ENCODE peak calls at places on chromosome 12, in six cellular contexts. Z, L, H, F, A and J are unnamed samples. For H3K27me3, the result is how much of the 10 kb centered on the place peaks cover.

GRCh38 chr12:28024231-28024995 is 51.9 kb upstream of the PTHLH start:
- DNase-seq in Z (no peak), L (peak), H (no peak), F (no peak), A (peak), J (peak)

GRCh38 chr12:124294686-124295315 is at the start of gene RFLNA:
- DNase-seq in Z (no peak), L (peak), H (peak), F (no peak), A (no peak), J (no peak)

GRCh38 chr12:28602760-28603638 is 412.7 kb downstream of the CCDC91 start:
- DNase-seq in Z (no peak), L (no peak), H (no peak), F (no peak), A (no peak), J (no peak)

GRCh38 chr12:19491863-19492262 is 52.6 kb downstream of the AEBP2 start:
- DNase-seq in Z (no peak), L (no peak), H (no peak), F (no peak), A (no peak), J (no peak)

GRCh38 chr12:30823140-30823669 is 68.5 kb upstream of the CAPRIN2 start:
- DNase-seq in Z (no peak), L (no peak), H (peak), F (peak), A (no peak), J (peak)

GRCh38 chr12:51788876-51789275 is 59.6 kb downstream of the FIGNL2 start:
- DNase-seq in Z (no peak), L (no peak), H (no peak), F (no peak), A (peak), J (peak)

GRCh38 chr12:31362759-31363415 is 36.9 kb upstream of the SINHCAF start:
- DNase-seq in Z (no peak), L (no peak), H (peak), F (no peak), A (no peak), J (no peak)

GRCh38 chr12:14845350-14845750 is 2.0 kb upstream of the ART4 start:
- DNase-seq in Z (peak), L (peak), H (no peak), F (no peak), A (peak), J (peak)

GRCh38 chr12:118827047-118827446 is 154.3 kb upstream of the SRRM4 start:
- DNase-seq in Z (no peak), L (no peak), H (no peak), F (no peak), A (no peak), J (no peak)

GRCh38 chr12:96193725-96194571 is at the start of gene ELK3:
- DNase-seq in Z (peak), L (peak), H (peak), F (peak), A (peak), J (peak)

DNA sequence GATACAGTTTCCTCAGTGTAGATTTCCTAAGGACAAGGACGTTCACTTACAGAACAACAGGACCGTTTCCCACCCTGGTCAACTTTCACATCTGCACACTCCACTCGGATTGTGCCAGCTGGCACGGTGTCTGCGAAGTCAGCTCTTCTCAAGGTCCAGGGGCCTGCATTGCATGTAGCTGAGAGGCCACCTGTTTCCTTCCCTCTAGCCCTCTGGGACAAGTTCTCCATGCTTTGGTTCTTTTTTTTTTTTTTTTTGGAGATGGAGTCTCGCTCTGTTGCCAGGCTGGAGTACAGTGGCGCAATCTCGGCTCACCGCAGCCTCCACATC is 16.5 kb downstream of the ACADS start:
- DNase-seq in Z (no peak), L (no peak), H (no peak), F (no peak), A (no peak), J (no peak)
- H3K27ac ChIP-seq in Z (no peak), L (no peak), H (no peak), F (no peak), A (no peak), J (no peak)

DNA sequence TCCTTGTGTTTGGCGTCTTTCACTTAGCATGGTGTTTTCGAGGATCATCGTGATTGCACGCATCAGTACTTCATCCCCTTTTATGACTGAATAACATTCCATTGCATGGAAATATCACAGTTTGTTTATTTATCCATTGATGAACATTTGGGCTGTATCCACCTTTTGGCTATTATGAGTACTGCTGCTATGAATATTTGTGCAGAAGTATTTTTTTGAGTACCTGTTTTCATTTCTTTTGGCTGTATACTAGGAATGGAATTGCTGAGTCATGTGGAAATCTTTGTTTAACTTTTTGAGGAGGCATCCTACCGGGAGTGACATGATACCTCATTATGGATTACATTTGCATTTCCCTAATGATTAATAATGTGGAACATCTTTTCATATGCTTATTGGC is 66.4 kb downstream of the WNK1 start:
- DNase-seq in Z (no peak), L (no peak), H (no peak), F (no peak), A (peak), J (no peak)
- TF ChIP-seq CTCF in Z (no peak), L (no peak), H (no peak), F (no peak), A (no peak), J (peak)

GRCh38 chr12:53740130-53740491 is 11.7 kb downstream of the CISTR start:
- DNase-seq in Z (no peak), L (no peak), H (no peak), F (no peak), A (no peak), J (no peak)

GRCh38 chr12:53737494-53737808 is 10.2 kb upstream of the CALCOCO1 start:
- DNase-seq in Z (no peak), L (no peak), H (no peak), F (no peak), A (no peak), J (no peak)

GRCh38 chr12:53737951-53738833 is 10.9 kb upstream of the CALCOCO1 start:
- DNase-seq in Z (no peak), L (no peak), H (no peak), F (no peak), A (no peak), J (no peak)

GRCh38 chr12:53739285-53740129 is 12.3 kb upstream of the CALCOCO1 start:
- DNase-seq in Z (no peak), L (no peak), H (no peak), F (no peak), A (no peak), J (no peak)

GRCh38 chr12:53738834-53739284 is 11.6 kb upstream of the CALCOCO1 start:
- DNase-seq in Z (no peak), L (no peak), H (no peak), F (no peak), A (no peak), J (no peak)
- H3K27me3 ChIP-seq in Z (under half), L (half or more), H (half or more), F (under half), A (half or more), J (half or more)

GRCh38 chr12:75549989-75550388 is 38.6 kb upstream of the KRR1 start:
- DNase-seq in Z (no peak), L (no peak), H (no peak), F (no peak), A (peak), J (no peak)
- H3K27ac ChIP-seq in Z (no peak), L (no peak), H (no peak), F (no peak), A (peak), J (no peak)

GRCh38 chr12:121713257-121714155 is 954 bp downstream of the TMEM120B start:
- DNase-seq in Z (no peak), L (no peak), H (no peak), F (peak), A (peak), J (no peak)

GRCh38 chr12:121715862-121716435 is 3.4 kb downstream of the TMEM120B start:
- DNase-seq in Z (no peak), L (no peak), H (no peak), F (no peak), A (no peak), J (no peak)

GRCh38 chr12:121709478-121709890 is 3.1 kb upstream of the TMEM120B start:
- DNase-seq in Z (no peak), L (peak), H (no peak), F (no peak), A (peak), J (peak)

GRCh38 chr12:121711925-121712461 is 559 bp upstream of the TMEM120B start:
- DNase-seq in Z (no peak), L (no peak), H (peak), F (peak), A (no peak), J (no peak)

GRCh38 chr12:121712462-121713256 is at the start of gene TMEM120B:
- DNase-seq in Z (peak), L (peak), H (peak), F (peak), A (peak), J (peak)
- TF ChIP-seq CTCF in Z (no peak), L (peak), H (peak), F (no peak), A (no peak), J (peak)

DNA sequence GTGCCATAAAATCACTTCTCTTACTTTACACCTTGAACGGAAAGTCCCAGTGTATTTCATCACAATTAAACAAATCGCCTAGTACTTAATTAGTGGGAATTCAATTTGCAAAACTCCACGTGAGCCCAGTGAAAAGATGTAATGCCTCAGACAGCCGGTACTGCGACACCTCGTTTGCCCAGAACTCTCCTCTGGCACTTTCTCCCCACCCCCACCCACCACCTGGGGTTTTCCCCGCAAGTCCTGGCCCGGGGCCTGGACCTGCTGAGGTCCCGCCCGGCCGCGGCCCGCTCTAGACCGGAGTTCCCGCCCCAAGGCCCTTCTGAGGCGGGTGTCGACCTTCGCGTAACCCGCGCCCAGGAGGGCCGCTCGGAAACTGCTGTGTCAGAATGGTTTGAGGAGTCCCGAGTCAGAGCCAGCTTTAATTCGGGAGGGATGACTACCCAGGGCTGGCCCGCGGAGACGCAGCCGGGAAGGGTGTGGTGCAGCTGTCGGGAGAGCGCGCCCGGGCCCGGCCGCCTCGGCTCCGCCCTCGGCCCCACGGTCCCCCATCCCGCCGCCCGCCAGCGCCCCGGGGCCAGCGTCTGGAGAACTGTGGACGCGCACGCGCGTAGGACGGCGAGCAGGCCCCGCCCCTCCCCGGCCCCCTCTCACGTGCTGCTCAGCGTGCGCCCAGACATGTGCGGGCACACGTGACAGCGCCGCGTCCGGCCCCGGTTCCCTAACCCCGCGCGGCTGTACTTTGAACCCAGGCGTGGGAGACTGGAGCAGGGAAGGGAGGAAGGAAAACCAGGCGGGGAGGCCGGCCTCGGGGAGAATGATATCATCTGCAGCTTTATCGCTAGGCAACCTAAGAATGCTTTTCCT is 10.8 kb downstream of the BHLHE41 start:
- DNase-seq in Z (peak), L (peak), H (peak), F (peak), A (peak), J (peak)
- H3K27me3 ChIP-seq in Z (under half), L (under half), H (under half), F (under half), A (under half), J (under half)

GRCh38 chr12:24036438-24037204 is 87.2 kb upstream of the SOX5 start:
- DNase-seq in Z (no peak), L (no peak), H (no peak), F (no peak), A (no peak), J (no peak)
- H3K27ac ChIP-seq in Z (no peak), L (no peak), H (no peak), F (no peak), A (no peak), J (no peak)

GRCh38 chr12:123237646-123238329 is 4.6 kb downstream of the MTRFR start:
- DNase-seq in Z (peak), L (peak), H (peak), F (peak), A (peak), J (peak)
- TF ChIP-seq CTCF in Z (peak), L (peak), H (peak), F (peak), A (peak), J (peak)